ENCODE peak calls at places on chromosomes 5 and 9, in four cellular contexts. E is GM12878, Y is body of pancreas, L is GM20000. K is an unnamed sample.

GRCh38 chr5:141192110-141192725 is at the start of gene PCDHB10:
- DNase-seq in E (no peak), L (no peak), Y (no peak), K (peak; percentile 61)

GRCh38 chr9:63859475-63860215 is 1425.4 kb downstream of the FOXD4L5 start:
- DNase-seq in Y (no peak), E (no peak), L (peak; percentile 70), K (no peak)

GRCh38 chr5:126189862-126190261 is 233.3 kb upstream of the GRAMD2B start:
- DNase-seq in L (no peak), Y (no peak), E (no peak), K (no peak)

GRCh38 chr9:134635431-134636141 is 6.0 kb upstream of the COL5A1 start:
- DNase-seq in L (no peak), Y (peak; percentile 5), E (no peak), K (no peak)

GRCh38 chr5:145218019-145218418 is 617.1 kb downstream of the PRELID2 start:
- DNase-seq in E (no peak), Y (peak; percentile 13), L (no peak), K (no peak)

GRCh38 chr5:157108961-157109360 is at the start of gene HAVCR2:
- DNase-seq in L (peak; percentile 40), E (peak; percentile 83), Y (no peak), K (peak; percentile 36)

GRCh38 chr5:67028371-67028770 is 168.2 kb downstream of the CD180 start:
- DNase-seq in E (no peak), L (no peak), Y (no peak), K (no peak)

GRCh38 chr5:40572947-40573346 is 106.8 kb upstream of the PTGER4 start:
- DNase-seq in L (no peak), Y (no peak), E (no peak), K (no peak)

GRCh38 chr5:121279801-121280200 is 571.9 kb upstream of the FTMT start:
- DNase-seq in Y (no peak), L (no peak), E (no peak), K (no peak)

GRCh38 chr5:6713274-6714181 is at the start of gene TENT4A:
- DNase-seq in Y (no peak), L (peak; percentile 99), E (no peak), K (peak; percentile 33)

GRCh38 chr5:76331139-76331538 is 71.9 kb upstream of the IQGAP2 start:
- DNase-seq in L (no peak), Y (no peak), E (no peak), K (peak; percentile 28)

GRCh38 chr5:157540707-157541451 is 34.7 kb downstream of the ADAM19 start:
- DNase-seq in L (peak; percentile 79), E (peak; percentile 87), Y (no peak), K (no peak)

GRCh38 chr9:130606887-130607582 is 27.7 kb downstream of the FUBP3 start:
- DNase-seq in E (no peak), L (no peak), Y (no peak), K (no peak)

GRCh38 chr9:128887914-128888350 is 6.0 kb downstream of the LRRC8A start:
- DNase-seq in L (no peak), Y (no peak), E (no peak), K (no peak)

GRCh38 chr5:44332360-44332971 is 56.8 kb downstream of the FGF10 start:
- DNase-seq in E (no peak), L (peak; percentile 18), Y (no peak), K (peak; percentile 59)

GRCh38 chr9:4174781-4175180 is 125.1 kb downstream of the GLIS3 start:
- DNase-seq in E (no peak), Y (no peak), L (no peak), K (no peak)

GRCh38 chr5:5271606-5272321 is 131.6 kb downstream of the ADAMTS16 start:
- DNase-seq in E (no peak), Y (no peak), L (no peak), K (no peak)

GRCh38 chr9:131704195-131704983 is 35.5 kb downstream of the RAPGEF1 start:
- DNase-seq in Y (no peak), E (no peak), L (no peak), K (no peak)

GRCh38 chr9:121357011-121357410 is 13.0 kb downstream of the STOM start:
- DNase-seq in E (no peak), L (no peak), Y (no peak), K (no peak)

GRCh38 chr5:134103397-134103796 is 11.1 kb upstream of the TCF7 start:
- DNase-seq in E (no peak), Y (no peak), L (no peak), K (no peak)

GRCh38 chr9:110095776-110096175 is 112.2 kb downstream of the C9orf152 start:
- DNase-seq in Y (no peak), E (no peak), L (no peak), K (peak; percentile 43)

GRCh38 chr5:77409870-77410621 is 82.1 kb downstream of the WDR41 start:
- DNase-seq in E (no peak), L (no peak), Y (no peak), K (no peak)

GRCh38 chr5:125054106-125054505 is 307.7 kb upstream of the ZNF608 start:
- DNase-seq in L (no peak), Y (no peak), E (no peak), K (no peak)

GRCh38 chr9:37693265-37693664 is 42.5 kb downstream of the FRMPD1 start:
- DNase-seq in Y (peak; percentile 55), L (no peak), E (no peak), K (no peak)

GRCh38 chr9:110440161-110440560 is 102.5 kb upstream of the TXNDC8 start:
- DNase-seq in E (no peak), L (no peak), Y (no peak), K (no peak)

GRCh38 chr5:1934801-1935429 is 52.2 kb upstream of the IRX4 start:
- DNase-seq in L (no peak), Y (no peak), E (no peak), K (no peak)

GRCh38 chr9:135307314-135307713 is 172.3 kb upstream of the PPP1R26 start:
- DNase-seq in L (no peak), Y (no peak), E (no peak), K (no peak)

GRCh38 chr9:84781431-84781830 is 111.9 kb downstream of the NTRK2 start:
- DNase-seq in L (peak; percentile 15), Y (no peak), E (no peak), K (peak; percentile 24)

GRCh38 chr9:8564960-8565359 is 765.4 kb upstream of the DMAC1 start:
- DNase-seq in L (no peak), E (no peak), Y (no peak), K (no peak)

GRCh38 chr5:25119654-25120053 is 474.9 kb upstream of the CDH10 start:
- DNase-seq in L (peak; percentile 13), Y (no peak), E (no peak), K (peak; percentile 35)
- TF ChIP-seq CTCF in L (no peak), Y (no peak), E (peak; percentile 18), K (peak; percentile 48)

GRCh38 chr5:138986186-138986775 is 111.1 kb upstream of the LRRTM2 start:
- DNase-seq in Y (no peak), L (no peak), E (no peak), K (no peak)

GRCh38 chr5:138985683-138986082 is 110.5 kb upstream of the LRRTM2 start:
- DNase-seq in E (no peak), Y (no peak), L (no peak), K (no peak)

GRCh38 chr5:138996120-138996519 is 121.0 kb upstream of the LRRTM2 start:
- DNase-seq in E (no peak), Y (no peak), L (no peak), K (no peak)

GRCh38 chr5:138989720-138990119 is 114.6 kb upstream of the LRRTM2 start:
- DNase-seq in Y (no peak), E (no peak), L (no peak), K (no peak)

GRCh38 chr5:138990986-138991645 is 116.0 kb upstream of the LRRTM2 start:
- DNase-seq in Y (no peak), E (no peak), L (no peak), K (no peak)
- TF ChIP-seq CTCF in Y (no peak), E (no peak), L (no peak), K (no peak)

GRCh38 chr5:61330879-61331406 is 1.1 kb upstream of the ZSWIM6 start:
- DNase-seq in Y (peak; percentile 89), L (peak; percentile 67), E (no peak), K (peak; percentile 59)
- TF ChIP-seq CTCF in Y (peak; percentile 46), L (peak; percentile 32), E (no peak), K (no peak)

GRCh38 chr9:16752615-16753014 is 117.9 kb downstream of the BNC2 start:
- DNase-seq in L (no peak), E (no peak), Y (no peak), K (no peak)
- TF ChIP-seq CTCF in L (no peak), E (no peak), Y (no peak), K (no peak)

GRCh38 chr5:170211575-170212334 is 21.0 kb upstream of the C5orf58 start:
- DNase-seq in E (no peak), Y (no peak), L (no peak), K (no peak)

GRCh38 chr5:170219615-170220014 is 13.2 kb upstream of the C5orf58 start:
- DNase-seq in Y (no peak), E (no peak), L (no peak), K (peak; percentile 75)

GRCh38 chr5:170218730-170219129 is 14.1 kb upstream of the C5orf58 start:
- DNase-seq in L (no peak), Y (no peak), E (no peak), K (no peak)

GRCh38 chr5:170220196-170220595 is 12.6 kb upstream of the C5orf58 start:
- DNase-seq in L (no peak), E (no peak), Y (no peak), K (no peak)

DNA sequence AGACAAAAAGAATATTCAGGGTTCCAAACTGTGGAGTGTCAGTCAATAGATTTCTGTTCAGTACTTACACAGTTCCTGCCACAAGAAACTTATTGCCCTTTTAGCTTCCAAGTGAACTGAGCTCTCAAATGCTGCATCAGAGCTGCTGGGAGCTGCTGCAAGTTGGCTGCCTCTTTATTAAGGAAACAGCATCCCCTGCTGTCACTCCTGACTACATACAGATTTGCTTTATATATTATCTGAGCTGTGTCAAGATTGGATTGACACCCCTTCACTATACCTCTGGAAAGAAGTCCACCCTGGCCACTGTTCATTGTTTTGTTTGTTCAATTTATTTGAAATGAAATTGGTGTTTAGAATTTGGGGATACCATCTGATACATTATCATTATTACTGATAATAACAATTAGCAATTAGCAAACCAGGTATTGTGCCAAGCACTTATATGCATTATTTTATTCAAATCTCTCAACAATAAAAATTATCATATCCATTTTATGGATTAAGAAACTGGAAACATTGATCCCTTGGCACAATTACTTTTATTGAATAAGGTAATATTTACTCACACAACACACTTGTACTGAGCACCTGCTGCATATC is 16.4 kb upstream of the C5orf58 start:
- DNase-seq in Y (no peak), E (no peak), L (peak; percentile 44), K (peak; percentile 79)
- TF ChIP-seq CTCF in Y (peak; percentile 11), E (peak; percentile 57), L (no peak), K (peak; percentile 69)

DNA sequence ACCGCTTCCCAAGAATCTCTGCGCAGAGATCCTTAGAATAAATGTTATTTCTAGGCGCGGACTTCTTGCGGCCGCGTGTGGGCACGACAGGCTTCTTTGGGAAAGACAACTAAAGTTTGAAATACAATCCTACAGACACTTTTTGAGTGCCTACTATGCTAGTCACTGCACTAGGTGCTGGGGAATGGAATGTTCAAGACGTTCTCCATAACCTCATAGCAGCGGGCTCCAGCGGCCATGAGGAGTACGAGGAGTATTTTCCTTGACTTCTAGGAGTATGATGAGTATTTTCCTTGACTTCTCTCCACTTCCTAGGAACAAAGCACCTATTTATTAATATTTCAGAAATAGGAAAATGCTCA is 636 bp upstream of the PWWP2A start:
- DNase-seq in E (no peak), L (no peak), Y (no peak), K (no peak)
- TF ChIP-seq CTCF in E (no peak), L (no peak), Y (peak; percentile 50), K (no peak)

K was measured in NB4.